ENCODE peak calls at places on chromosomes 16 and 17, in seven cellular contexts. Y is ovary, Q is thoracic aorta, A is heart right ventricle, D is fibroblast of villous mesenchyme, U is heart left ventricle, J is A549. P is an unnamed sample.

GRCh38 chr16:61891460-61891859 is 144.8 kb downstream of the CDH8 start:
- DNase-seq in Y (no peak), Q (no peak), A (no peak), D (no peak), U (no peak), J (no peak), P (no peak)

GRCh38 chr17:37661372-37662014 is 18.2 kb upstream of the DDX52 start:
- DNase-seq in Y (no peak), Q (no peak), A (no peak), D (no peak), U (no peak), J (peak; percentile 30), P (no peak)

GRCh38 chr16:25108054-25108453 is 3.5 kb upstream of the LCMT1 start:
- DNase-seq in Y (no peak), Q (no peak), A (no peak), D (no peak), U (no peak), J (peak; percentile 52), P (no peak)

GRCh38 chr17:4939554-4939803 is 367 bp downstream of the SLC25A11 start:
- DNase-seq in Y (no peak), Q (no peak), A (no peak), D (peak; percentile 41), U (no peak), J (no peak), P (no peak)

GRCh38 chr17:6460531-6461161 is 16.4 kb downstream of the PIMREG start:
- DNase-seq in Y (no peak), Q (no peak), A (no peak), D (no peak), U (no peak), J (no peak), P (no peak)

GRCh38 chr16:10205688-10206087 is 23.5 kb upstream of the GRIN2A start:
- DNase-seq in Y (no peak), Q (no peak), A (no peak), D (no peak), U (no peak), J (no peak), P (no peak)

GRCh38 chr17:61728297-61728836 is 135.0 kb downstream of the BRIP1 start:
- DNase-seq in Y (no peak), Q (no peak), A (no peak), D (no peak), U (no peak), J (no peak), P (no peak)

GRCh38 chr16:12899529-12900168 is 1.7 kb upstream of the SHISA9 start:
- DNase-seq in Y (no peak), Q (no peak), A (no peak), D (no peak), U (no peak), J (no peak), P (no peak)

GRCh38 chr17:5758651-5759050 is 174.3 kb upstream of the NLRP1 start:
- DNase-seq in Y (no peak), Q (no peak), A (no peak), D (no peak), U (no peak), J (peak; percentile 78), P (peak; percentile 14)

GRCh38 chr16:64434526-64435069 is 687.3 kb downstream of the CDH11 start:
- DNase-seq in Y (no peak), Q (no peak), A (no peak), D (no peak), U (no peak), J (no peak), P (no peak)

GRCh38 chr16:10090816-10091215 is 91.4 kb downstream of the GRIN2A start:
- DNase-seq in Y (no peak), Q (no peak), A (no peak), D (no peak), U (no peak), J (no peak), P (peak; percentile 60)

GRCh38 chr17:10447035-10447931 is 22.1 kb downstream of the MYH4 start:
- DNase-seq in Y (no peak), Q (no peak), A (no peak), D (peak; percentile 3), U (no peak), J (peak; percentile 5), P (no peak)

GRCh38 chr16:89093602-89094251 is at the start of gene ACSF3:
- DNase-seq in Y (peak; percentile 68), Q (no peak), A (peak; percentile 76), D (peak; percentile 51), U (peak; percentile 71), J (peak; percentile 60), P (peak; percentile 52)

GRCh38 chr17:29958947-29959657 is 17.7 kb downstream of the EFCAB5 start:
- DNase-seq in Y (no peak), Q (no peak), A (no peak), D (no peak), U (no peak), J (peak; percentile 58), P (peak; percentile 11)

GRCh38 chr17:70161519-70161918 is 7.8 kb upstream of the KCNJ2 start:
- DNase-seq in Y (no peak), Q (no peak), A (no peak), D (no peak), U (no peak), J (no peak), P (no peak)

GRCh38 chr16:80027007-80027965 is 426.7 kb upstream of the MAF start:
- DNase-seq in Y (no peak), Q (peak; percentile 24), A (peak; percentile 21), D (peak; percentile 95), U (peak; percentile 47), J (peak; percentile 97), P (peak; percentile 88)

GRCh38 chr16:1296688-1297412 is 12.6 kb upstream of the UBE2I start:
- DNase-seq in Y (no peak), Q (no peak), A (no peak), D (peak; percentile 42), U (no peak), J (peak; percentile 80), P (peak; percentile 34)

GRCh38 chr17:31856750-31857149 is 2.3 kb downstream of the COPRS start:
- DNase-seq in Y (no peak), Q (no peak), A (no peak), D (no peak), U (no peak), J (no peak), P (peak; percentile 29)

GRCh38 chr16:82011199-82011641 is at the start of gene SDR42E1:
- DNase-seq in Y (no peak), Q (no peak), A (no peak), D (no peak), U (peak; percentile 19), J (peak; percentile 70), P (no peak)

GRCh38 chr16:20957153-20957552 is 56.6 kb downstream of the LYRM1 start:
- DNase-seq in Y (no peak), Q (no peak), A (no peak), D (no peak), U (no peak), J (no peak), P (no peak)

GRCh38 chr17:49015924-49016774 is 19.0 kb downstream of the IGF2BP1 start:
- DNase-seq in Y (no peak), Q (no peak), A (no peak), D (no peak), U (no peak), J (peak; percentile 54), P (peak; percentile 43)

GRCh38 chr17:40499551-40500189 is 1.8 kb downstream of the TNS4 start:
- DNase-seq in Y (peak; percentile 84), Q (peak; percentile 33), A (peak; percentile 90), D (peak; percentile 82), U (peak; percentile 89), J (peak; percentile 88), P (peak; percentile 66)

GRCh38 chr17:11908711-11909146 is 88.5 kb downstream of the ZNF18 start:
- DNase-seq in Y (no peak), Q (no peak), A (no peak), D (no peak), U (no peak), J (no peak), P (no peak)

GRCh38 chr16:57028086-57028485 is 38.7 kb downstream of the NLRC5 start:
- DNase-seq in Y (no peak), Q (no peak), A (no peak), D (no peak), U (no peak), J (no peak), P (no peak)

GRCh38 chr16:57024894-57025680 is 35.7 kb downstream of the NLRC5 start:
- DNase-seq in Y (no peak), Q (no peak), A (no peak), D (no peak), U (no peak), J (no peak), P (no peak)

GRCh38 chr16:57025941-57026777 is 36.8 kb downstream of the NLRC5 start:
- DNase-seq in Y (no peak), Q (no peak), A (no peak), D (no peak), U (no peak), J (no peak), P (no peak)

GRCh38 chr16:57026778-57027062 is 37.4 kb downstream of the NLRC5 start:
- DNase-seq in Y (no peak), Q (no peak), A (no peak), D (no peak), U (no peak), J (no peak), P (no peak)

DNA sequence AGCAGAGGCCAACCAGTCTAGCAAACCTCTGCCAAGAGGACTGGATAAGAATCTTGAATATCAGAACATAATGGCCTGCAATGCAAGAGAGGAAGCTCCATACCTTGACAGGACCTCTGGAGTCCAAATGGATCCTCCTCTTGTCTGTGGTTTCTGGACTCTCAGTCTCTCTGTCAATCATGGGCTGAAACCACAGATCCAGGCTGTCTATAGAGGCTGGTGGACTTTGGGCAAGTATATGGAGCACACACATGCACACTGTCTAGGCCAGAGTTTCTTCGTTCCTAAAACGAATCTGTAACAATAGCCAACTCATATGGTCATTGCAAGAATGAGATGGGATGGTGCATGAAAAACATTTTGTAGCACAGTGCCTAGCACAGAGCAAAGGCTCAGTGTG is 37.7 kb downstream of the NLRC5 start:
- DNase-seq in Y (no peak), Q (no peak), A (no peak), D (no peak), U (no peak), J (no peak), P (no peak)
- H3K4me3 ChIP-seq in Y (no peak overlapping the region), Q (no peak overlapping the region), A (no peak overlapping the region), D (no peak overlapping the region), U (no peak overlapping the region), J (no peak overlapping the region), P (no peak overlapping the region)

GRCh38 chr17:38761612-38762011 is 9.1 kb downstream of the PSMB3 start:
- DNase-seq in Y (no peak), Q (no peak), A (no peak), D (peak; percentile 33), U (no peak), J (peak; percentile 81), P (peak; percentile 22)
- TF ChIP-seq CTCF in Y (no peak), Q (no peak), A (no peak), D (peak; percentile 47), U (no peak), J (peak; percentile 37), P (peak; percentile 32)

DNA sequence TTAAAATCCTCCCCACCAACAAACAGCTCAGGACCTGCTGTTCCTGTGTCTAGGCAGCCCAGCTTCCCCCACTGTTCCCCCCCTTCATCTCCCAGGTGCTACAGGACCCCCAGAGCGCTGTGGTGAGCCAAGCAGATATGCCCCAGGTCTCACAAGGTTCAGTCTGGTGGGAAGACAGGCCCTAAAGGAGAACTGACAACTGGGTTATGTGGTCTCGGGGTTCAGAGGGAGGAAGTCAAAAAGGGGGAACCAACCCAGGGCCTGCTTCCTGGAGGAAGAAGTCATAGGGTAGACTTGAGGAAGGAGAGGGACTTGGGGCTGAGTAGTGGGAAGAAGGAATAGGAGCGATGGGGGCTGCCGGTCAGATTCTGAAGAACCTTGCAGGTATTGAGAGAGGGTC is 2.6 kb downstream of the RIPOR1 start:
- DNase-seq in Y (no peak), Q (no peak), A (no peak), D (no peak), U (no peak), J (no peak), P (no peak)
- H3K4me3 ChIP-seq in Y (no peak overlapping the region), Q (peak overlapping the region; percentile 99), A (peak overlapping the region; percentile 99), D (no peak overlapping the region), U (peak overlapping the region; percentile 97), J (no peak overlapping the region), P (peak overlapping the region; percentile 8)

GRCh38 chr16:3611145-3611977 is at the start of gene SLX4:
- DNase-seq in Y (peak; percentile 93), Q (peak; percentile 43), A (peak; percentile 94), D (peak; percentile 89), U (peak; percentile 92), J (peak; percentile 89), P (peak; percentile 85)
- TF ChIP-seq CTCF in Y (peak; percentile 17), Q (no peak), A (no peak), D (no peak), U (no peak), J (no peak), P (no peak)

P was measured in AG10803.